ENCODE peak calls at places on chromosome 6, in seven cellular contexts. A, F, D, E, M, T and H are unnamed samples.

GRCh38 chr6:127641905-127642304 is 64.9 kb downstream of the C6orf58 start:
- DNase-seq in E (no peak), F (no peak), M (peak), A (peak), T (peak), D (peak), H (peak)

GRCh38 chr6:126535585-126535984 is 195.7 kb downstream of the CENPW start:
- DNase-seq in F (no peak), E (no peak), A (no peak), D (no peak), T (no peak), M (no peak), H (no peak)

GRCh38 chr6:164856138-164856537 is 453.3 kb downstream of the C6orf118 start:
- DNase-seq in D (no peak), A (no peak), E (no peak), T (no peak), M (no peak), F (no peak), H (no peak)

GRCh38 chr6:23181301-23182110 is 612.1 kb downstream of the HDGFL1 start:
- DNase-seq in E (no peak), F (no peak), A (no peak), M (no peak), D (peak), T (no peak), H (no peak)

GRCh38 chr6:83509416-83509815 is 2.9 kb upstream of the PRSS35 start:
- DNase-seq in F (no peak), D (no peak), A (peak), E (no peak), T (peak), M (no peak), H (no peak)

GRCh38 chr6:168111911-168112310 is 32.9 kb upstream of the FRMD1 start:
- DNase-seq in F (no peak), A (no peak), E (no peak), T (no peak), M (no peak), D (no peak), H (no peak)

GRCh38 chr6:91788501-91788900 is 1201.6 kb upstream of the MAP3K7 start:
- DNase-seq in M (no peak), F (no peak), A (no peak), D (no peak), T (no peak), E (no peak), H (no peak)

GRCh38 chr6:17268114-17268513 is 13.0 kb upstream of the RBM24 start:
- DNase-seq in E (no peak), F (no peak), T (peak), M (no peak), D (no peak), A (peak), H (no peak)

GRCh38 chr6:109069746-109070145 is 24.9 kb downstream of the SESN1 start:
- DNase-seq in A (no peak), E (no peak), F (no peak), M (no peak), T (no peak), D (no peak), H (no peak)

GRCh38 chr6:31769684-31770371 is 7.3 kb downstream of the VWA7 start:
- DNase-seq in E (peak), F (peak), D (peak), M (peak), A (peak), T (peak), H (peak)

GRCh38 chr6:38725414-38726183 is 10.5 kb downstream of the DNAH8 start:
- DNase-seq in M (no peak), D (no peak), T (no peak), A (peak), E (no peak), F (no peak), H (no peak)